ENCODE peak calls at places on chromosome 15, in nine cellular contexts. T, H, I, S, O, Y, P, W and B are unnamed samples.

GRCh38 chr15:74315626-74316025 is 51.8 kb downstream of the CYP11A1 start:
- ATAC-seq in P (no peak), O (peak), H (no peak), Y (no peak), I (no peak), W (no peak), S (no peak), T (peak), B (no peak)

GRCh38 chr15:42344763-42345162 is 14.5 kb upstream of the CAPN3 start:
- ATAC-seq in Y (peak), I (no peak), O (no peak), T (no peak), S (no peak), P (peak), H (peak), W (no peak), B (peak)

GRCh38 chr15:82832601-82833209 is 23.3 kb downstream of the WHAMM start:
- ATAC-seq in O (peak), I (peak), T (peak), S (peak), Y (no peak), P (peak), H (no peak), W (no peak), B (peak)

GRCh38 chr15:64251121-64251520 is 88.3 kb upstream of the PPIB start:
- ATAC-seq in I (no peak), S (no peak), W (no peak), H (no peak), O (no peak), Y (no peak), P (no peak), T (peak), B (no peak)

GRCh38 chr15:52220896-52221660 is 29.9 kb upstream of the GNB5 start:
- ATAC-seq in W (no peak), H (no peak), I (no peak), O (no peak), T (peak), S (no peak), P (no peak), Y (no peak), B (no peak)

GRCh38 chr15:67865331-67865730 is 25.5 kb upstream of the RNU6-1 start:
- ATAC-seq in W (no peak), H (no peak), I (no peak), S (no peak), P (no peak), T (no peak), Y (no peak), O (no peak), B (no peak)

GRCh38 chr15:33182278-33182905 is 12.1 kb downstream of the FMN1 start:
- ATAC-seq in Y (no peak), I (no peak), O (no peak), P (no peak), H (no peak), W (no peak), T (no peak), S (no peak), B (no peak)

GRCh38 chr15:47705601-47706000 is 11.7 kb upstream of the SEMA6D start:
- ATAC-seq in O (no peak), S (no peak), T (no peak), P (no peak), Y (no peak), I (peak), H (no peak), W (no peak), B (no peak)

GRCh38 chr15:71066983-71067382 is 48.3 kb upstream of the THSD4 start:
- ATAC-seq in S (peak), O (no peak), W (peak), I (peak), T (no peak), Y (no peak), H (no peak), P (peak), B (peak)

GRCh38 chr15:68420186-68420684 is 11.7 kb downstream of the ITGA11 start:
- ATAC-seq in T (no peak), S (no peak), Y (no peak), I (no peak), W (no peak), P (no peak), H (no peak), O (no peak), B (no peak)